ENCODE peak calls at places on chromosomes 16 and 17, in six cellular contexts. One of them, this sample, is unnamed.
A peak's percentile ranks its signal among the peaks of the same experiment; 100 is the strongest.

GRCh38 chr17:47203984-47204721 is 5.0 kb upstream of the MYL4 start:
- DNase-seq in adrenal gland: no peak
- DNase-seq in sigmoid colon: no peak
- DNase-seq in adipocyte: no peak
- DNase-seq in psoas muscle: no peak
- DNase-seq in tibial nerve: no peak
- DNase-seq in this sample: peak; percentile 38

GRCh38 chr17:48933035-48933434 is 11.6 kb downstream of the SNF8 start:
- DNase-seq in adrenal gland: no peak
- DNase-seq in psoas muscle: no peak
- DNase-seq in adipocyte: no peak
- DNase-seq in sigmoid colon: no peak
- DNase-seq in tibial nerve: no peak
- DNase-seq in this sample: no peak

GRCh38 chr16:87464691-87465300 is 28.0 kb downstream of the ZCCHC14 start:
- DNase-seq in tibial nerve: peak; percentile 61
- DNase-seq in sigmoid colon: peak; percentile 94
- DNase-seq in adipocyte: peak; percentile 85
- DNase-seq in adrenal gland: peak; percentile 93
- DNase-seq in psoas muscle: peak; percentile 77
- DNase-seq in this sample: no peak

GRCh38 chr17:19461139-19461538 is 50.1 kb downstream of the RNF112 start:
- DNase-seq in adrenal gland: no peak
- DNase-seq in tibial nerve: no peak
- DNase-seq in sigmoid colon: no peak
- DNase-seq in psoas muscle: no peak
- DNase-seq in adipocyte: no peak
- DNase-seq in this sample: no peak

GRCh38 chr16:4537376-4538066 is 1.1 kb downstream of the CDIP1 start:
- DNase-seq in adrenal gland: peak; percentile 50
- DNase-seq in adipocyte: no peak
- DNase-seq in sigmoid colon: peak; percentile 70
- DNase-seq in psoas muscle: no peak
- DNase-seq in tibial nerve: no peak
- DNase-seq in this sample: peak; percentile 52

GRCh38 chr16:87541882-87542234 is 49.0 kb upstream of the ZCCHC14 start:
- DNase-seq in psoas muscle: no peak
- DNase-seq in adipocyte: peak; percentile 15
- DNase-seq in sigmoid colon: no peak
- DNase-seq in adrenal gland: no peak
- DNase-seq in tibial nerve: no peak
- DNase-seq in this sample: no peak

GRCh38 chr16:51155901-51156810 is 5.1 kb upstream of the SALL1 start:
- DNase-seq in adipocyte: peak; percentile 43
- DNase-seq in adrenal gland: no peak
- DNase-seq in sigmoid colon: no peak
- DNase-seq in tibial nerve: no peak
- DNase-seq in psoas muscle: no peak
- DNase-seq in this sample: no peak

GRCh38 chr17:65495255-65496060 is 66.0 kb downstream of the AXIN2 start:
- DNase-seq in sigmoid colon: no peak
- DNase-seq in psoas muscle: no peak
- DNase-seq in adipocyte: no peak
- DNase-seq in adrenal gland: no peak
- DNase-seq in tibial nerve: no peak
- DNase-seq in this sample: no peak

GRCh38 chr17:4087911-4088693 is 54.7 kb downstream of the ZZEF1 start:
- DNase-seq in tibial nerve: no peak
- DNase-seq in adrenal gland: peak; percentile 40
- DNase-seq in sigmoid colon: no peak
- DNase-seq in adipocyte: peak; percentile 33
- DNase-seq in psoas muscle: peak; percentile 54
- DNase-seq in this sample: peak; percentile 37

GRCh38 chr17:74325743-74326379 is at the start of gene KIF19:
- DNase-seq in adipocyte: no peak
- DNase-seq in psoas muscle: peak; percentile 72
- DNase-seq in tibial nerve: no peak
- DNase-seq in adrenal gland: peak; percentile 15
- DNase-seq in sigmoid colon: no peak
- DNase-seq in this sample: no peak

GRCh38 chr17:64074704-64075484 is 54.5 kb upstream of the ICAM2 start:
- DNase-seq in psoas muscle: no peak
- DNase-seq in adrenal gland: no peak
- DNase-seq in adipocyte: peak; percentile 73
- DNase-seq in tibial nerve: no peak
- DNase-seq in sigmoid colon: no peak
- DNase-seq in this sample: peak; percentile 82

GRCh38 chr16:84895016-84895415 is 75.2 kb downstream of the CRISPLD2 start:
- DNase-seq in adipocyte: no peak
- DNase-seq in tibial nerve: no peak
- DNase-seq in adrenal gland: no peak
- DNase-seq in sigmoid colon: no peak
- DNase-seq in psoas muscle: no peak
- DNase-seq in this sample: no peak

GRCh38 chr17:28261219-28261618 is 57.8 kb upstream of the TMEM97 start:
- DNase-seq in adrenal gland: no peak
- DNase-seq in psoas muscle: no peak
- DNase-seq in tibial nerve: no peak
- DNase-seq in adipocyte: no peak
- DNase-seq in sigmoid colon: no peak
- DNase-seq in this sample: no peak

GRCh38 chr17:55495239-55495638 is 16.0 kb downstream of the SMIM36 start:
- DNase-seq in sigmoid colon: no peak
- DNase-seq in adrenal gland: no peak
- DNase-seq in tibial nerve: no peak
- DNase-seq in psoas muscle: no peak
- DNase-seq in adipocyte: no peak
- DNase-seq in this sample: peak; percentile 54

GRCh38 chr17:47934856-47935255 is 6.5 kb upstream of the PNPO start:
- DNase-seq in tibial nerve: no peak
- DNase-seq in adipocyte: no peak
- DNase-seq in sigmoid colon: no peak
- DNase-seq in adrenal gland: no peak
- DNase-seq in psoas muscle: no peak
- DNase-seq in this sample: peak; percentile 27

GRCh38 chr16:17557480-17557879 is 86.7 kb upstream of the XYLT1 start:
- DNase-seq in psoas muscle: no peak
- DNase-seq in sigmoid colon: no peak
- DNase-seq in adrenal gland: no peak
- DNase-seq in adipocyte: no peak
- DNase-seq in tibial nerve: no peak
- DNase-seq in this sample: no peak

GRCh38 chr17:19727466-19728113 is 11.2 kb upstream of the SLC47A2 start:
- DNase-seq in tibial nerve: peak; percentile 65
- DNase-seq in psoas muscle: peak; percentile 79
- DNase-seq in adrenal gland: peak; percentile 82
- DNase-seq in sigmoid colon: peak; percentile 90
- DNase-seq in adipocyte: peak; percentile 89
- DNase-seq in this sample: peak; percentile 80

GRCh38 chr16:30070490-30070889 is 4.9 kb downstream of the ALDOA start:
- DNase-seq in psoas muscle: no peak
- DNase-seq in tibial nerve: no peak
- DNase-seq in adipocyte: no peak
- DNase-seq in adrenal gland: no peak
- DNase-seq in sigmoid colon: no peak
- DNase-seq in this sample: no peak
- H3K4me3 ChIP-seq in psoas muscle: peak overlapping the region; percentile 91
- H3K4me3 ChIP-seq in tibial nerve: no peak overlapping the region
- H3K4me3 ChIP-seq in adipocyte: peak overlapping the region; percentile 99
- H3K4me3 ChIP-seq in adrenal gland: no peak overlapping the region
- H3K4me3 ChIP-seq in sigmoid colon: no peak overlapping the region
- H3K4me3 ChIP-seq in this sample: no peak overlapping the region

GRCh38 chr16:56664506-56664905 is 3.4 kb downstream of the MT1G start:
- DNase-seq in adrenal gland: no peak
- DNase-seq in adipocyte: no peak
- DNase-seq in tibial nerve: no peak
- DNase-seq in psoas muscle: no peak
- DNase-seq in sigmoid colon: no peak
- DNase-seq in this sample: no peak
- H3K4me1 ChIP-seq in adrenal gland: peaks cover 7% of the 10 kb centered on the region
- H3K4me1 ChIP-seq in adipocyte: peaks cover 7% of the 10 kb centered on the region
- H3K4me1 ChIP-seq in tibial nerve: no peaks in the 10 kb centered on the region
- H3K4me1 ChIP-seq in psoas muscle: no peaks in the 10 kb centered on the region
- H3K4me1 ChIP-seq in sigmoid colon: peaks cover 14% of the 10 kb centered on the region
- H3K4me1 ChIP-seq in this sample: peaks cover 6% of the 10 kb centered on the region

DNA sequence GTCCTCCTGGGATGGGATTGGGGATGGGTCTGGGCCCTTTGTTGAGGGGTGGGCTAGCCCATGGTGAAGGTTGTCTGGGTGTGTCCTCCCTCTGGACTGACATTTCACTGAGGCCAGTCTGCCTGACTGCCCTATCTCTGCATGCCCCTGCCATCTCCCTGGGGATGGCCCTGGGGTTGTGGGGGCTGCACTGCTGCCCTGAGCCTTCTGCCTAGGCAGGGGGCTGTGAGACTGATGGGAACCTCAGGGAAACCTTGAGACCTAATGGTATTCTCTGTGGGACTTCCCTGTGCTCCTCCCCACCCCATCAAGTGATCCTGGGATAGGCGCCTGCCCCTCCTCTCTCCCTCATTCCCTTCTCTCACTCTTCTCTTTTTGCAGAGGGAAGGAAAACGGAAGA is 19.9 kb downstream of the RAI1 start:
- DNase-seq in adrenal gland: no peak
- DNase-seq in sigmoid colon: no peak
- DNase-seq in adipocyte: no peak
- DNase-seq in psoas muscle: no peak
- DNase-seq in tibial nerve: no peak
- DNase-seq in this sample: no peak
- H3K4me3 ChIP-seq in adrenal gland: no peak overlapping the region
- H3K4me3 ChIP-seq in sigmoid colon: no peak overlapping the region
- H3K4me3 ChIP-seq in adipocyte: no peak overlapping the region
- H3K4me3 ChIP-seq in psoas muscle: no peak overlapping the region
- H3K4me3 ChIP-seq in tibial nerve: no peak overlapping the region
- H3K4me3 ChIP-seq in this sample: no peak overlapping the region

DNA sequence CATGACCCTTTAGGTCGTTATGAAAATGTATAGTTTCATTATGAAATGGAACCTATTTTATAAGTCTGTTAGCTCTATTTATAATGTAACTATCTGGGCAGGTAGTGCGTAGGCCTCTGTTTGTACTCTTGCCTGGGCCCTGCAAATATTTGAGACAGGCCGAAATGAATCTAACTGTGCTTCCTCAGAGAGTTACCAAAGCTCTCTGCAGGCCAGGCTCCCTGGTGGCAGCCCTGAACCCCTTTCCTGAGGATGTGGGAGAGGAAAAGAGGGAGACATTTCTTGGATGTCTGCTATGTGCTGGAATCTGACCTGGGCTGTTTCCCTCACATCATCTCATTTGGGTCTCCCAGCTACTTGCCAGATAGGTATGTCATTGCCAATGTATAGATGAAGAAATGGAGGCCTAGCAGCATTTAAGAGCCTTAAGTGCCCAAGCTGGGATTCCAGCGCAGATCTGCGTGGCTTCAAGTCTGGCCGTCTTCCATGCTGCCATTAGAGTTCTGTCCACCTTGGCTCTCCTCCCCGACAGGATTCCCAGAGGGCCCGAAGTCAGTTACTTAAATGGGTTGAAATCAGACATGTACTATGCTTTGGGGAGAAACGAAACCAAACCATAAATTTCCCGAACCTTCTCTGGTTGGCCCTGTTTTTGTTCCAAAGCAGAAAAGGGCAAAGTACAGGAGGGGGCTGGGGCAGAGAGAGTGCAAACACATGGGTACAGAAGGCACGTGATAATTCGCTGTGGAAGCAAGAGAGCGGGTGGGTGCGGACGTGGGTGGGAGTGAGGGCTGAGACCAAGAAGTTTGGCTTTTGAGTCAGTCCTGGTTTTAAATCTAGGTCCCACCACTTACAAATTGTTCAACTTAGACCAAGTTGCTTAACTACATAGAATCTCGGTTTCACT is 33.0 kb upstream of the CCR7 start:
- DNase-seq in tibial nerve: no peak
- DNase-seq in psoas muscle: no peak
- DNase-seq in adipocyte: no peak
- DNase-seq in sigmoid colon: no peak
- DNase-seq in adrenal gland: no peak
- DNase-seq in this sample: no peak
- H3K4me1 ChIP-seq in tibial nerve: no peaks in the 10 kb centered on the region
- H3K4me1 ChIP-seq in psoas muscle: no peaks in the 10 kb centered on the region
- H3K4me1 ChIP-seq in adipocyte: peaks cover 11% of the 10 kb centered on the region
- H3K4me1 ChIP-seq in sigmoid colon: peaks cover 14% of the 10 kb centered on the region
- H3K4me1 ChIP-seq in adrenal gland: no peaks in the 10 kb centered on the region
- H3K4me1 ChIP-seq in this sample: no peaks in the 10 kb centered on the region

DNA sequence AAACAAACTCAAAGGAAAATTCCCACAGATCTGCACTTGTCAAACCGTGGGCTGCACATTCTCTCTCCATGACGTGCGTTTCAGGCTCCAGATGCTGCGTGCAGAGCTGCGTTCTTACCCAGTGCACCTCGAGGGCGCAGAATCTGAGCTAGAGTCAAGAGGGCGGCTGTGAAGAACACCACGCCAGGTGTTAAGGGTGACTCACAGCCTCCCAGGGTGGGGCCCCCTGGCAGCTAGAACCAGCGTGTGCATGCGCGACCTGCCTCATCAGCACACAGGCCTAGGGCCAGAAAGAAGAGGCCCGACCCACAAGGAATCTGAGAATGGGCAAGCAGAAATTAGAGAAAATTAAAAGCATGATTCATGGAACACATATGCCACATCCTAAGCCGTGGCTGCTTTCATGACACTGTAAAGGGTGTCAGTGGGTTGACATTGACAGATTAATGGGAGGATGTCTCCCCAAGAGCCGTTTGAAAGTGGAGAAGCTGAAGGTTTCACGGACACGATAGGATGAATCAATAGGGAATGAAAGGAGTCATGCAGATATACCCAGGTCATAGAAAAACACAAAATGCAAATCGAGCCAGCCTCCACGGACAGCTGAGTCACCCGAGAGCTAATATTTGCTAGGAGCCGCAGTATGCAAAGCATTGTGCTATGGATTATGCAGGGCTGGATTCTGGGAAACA is 29.0 kb downstream of the MARCHF10 start:
- DNase-seq in sigmoid colon: no peak
- DNase-seq in adrenal gland: no peak
- DNase-seq in adipocyte: peak; percentile 94
- DNase-seq in tibial nerve: no peak
- DNase-seq in psoas muscle: no peak
- DNase-seq in this sample: peak; percentile 99
- H3K4me3 ChIP-seq in sigmoid colon: no peak overlapping the region
- H3K4me3 ChIP-seq in adrenal gland: no peak overlapping the region
- H3K4me3 ChIP-seq in adipocyte: no peak overlapping the region
- H3K4me3 ChIP-seq in tibial nerve: no peak overlapping the region
- H3K4me3 ChIP-seq in psoas muscle: no peak overlapping the region
- H3K4me3 ChIP-seq in this sample: no peak overlapping the region